ENCODE peak calls at places on chromosomes 11 and 22, in four cellular contexts. L is GM03348, K is right atrium auricular region, N is smooth muscle cell of the brain vasculature. C is an unnamed sample.

GRCh38 chr11:19252394-19253148 is 11.8 kb upstream of the E2F8 start:
- DNase-seq in L (no peak), K (no peak), N (no peak), C (no peak)

GRCh38 chr11:62370743-62371440 is 33.6 kb downstream of the ASRGL1 start:
- DNase-seq in L (no peak), K (no peak), N (no peak), C (no peak)

GRCh38 chr11:118051611-118052461 is 25.0 kb upstream of the TMPRSS4 start:
- DNase-seq in L (no peak), K (no peak), N (no peak), C (no peak)

GRCh38 chr11:65204646-65205601 is 23.2 kb downstream of the CAPN1 start:
- DNase-seq in L (peak; percentile 85), K (no peak), N (no peak), C (no peak)

GRCh38 chr22:47612136-47612910 is 849.9 kb downstream of the TBC1D22A start:
- DNase-seq in L (no peak), K (no peak), N (no peak), C (no peak)

GRCh38 chr11:35116245-35116644 is 22.7 kb upstream of the CD44 start:
- DNase-seq in L (no peak), K (no peak), N (no peak), C (peak; percentile 88)

GRCh38 chr22:29259253-29259899 is 8.4 kb downstream of the RHBDD3 start:
- DNase-seq in L (no peak), K (peak; percentile 23), N (no peak), C (no peak)

GRCh38 chr11:6612816-6613136 is 760 bp upstream of the TAF10 start:
- DNase-seq in L (no peak), K (no peak), N (no peak), C (no peak)

GRCh38 chr11:78032090-78032489 is 9.0 kb upstream of the KCTD14 start:
- DNase-seq in L (no peak), K (no peak), N (no peak), C (no peak)

GRCh38 chr22:36465232-36466021 is 16.0 kb downstream of the TXN2 start:
- DNase-seq in L (peak; percentile 82), K (peak; percentile 85), N (no peak), C (peak; percentile 93)

GRCh38 chr11:77093056-77093891 is 9.4 kb upstream of the OMP start:
- DNase-seq in L (no peak), K (no peak), N (no peak), C (no peak)

GRCh38 chr11:76803811-76804600 is 20.9 kb downstream of the TSKU start:
- DNase-seq in L (peak; percentile 47), K (peak; percentile 79), N (no peak), C (no peak)

GRCh38 chr11:71433648-71434450 is 14.3 kb downstream of the DHCR7 start:
- DNase-seq in L (peak; percentile 58), K (peak; percentile 86), N (no peak), C (no peak)

GRCh38 chr22:27476729-27477128 is 324.8 kb downstream of the MN1 start:
- DNase-seq in L (peak; percentile 73), K (no peak), N (no peak), C (peak; percentile 92)

GRCh38 chr11:4924239-4924638 is at the start of gene OR51G1:
- DNase-seq in L (no peak), K (no peak), N (no peak), C (no peak)

GRCh38 chr11:285894-286220 is 3.1 kb upstream of the PGGHG start:
- DNase-seq in L (no peak), K (no peak), N (no peak), C (no peak)

GRCh38 chr11:107203656-107204055 is 185.4 kb upstream of the GUCY1A2 start:
- DNase-seq in L (no peak), K (no peak), N (no peak), C (peak; percentile 42)

GRCh38 chr22:31828739-31829138 is 74.9 kb downstream of the DEPDC5 start:
- DNase-seq in L (no peak), K (no peak), N (no peak), C (no peak)

GRCh38 chr11:13868710-13869403 is 93.7 kb upstream of the SPON1 start:
- DNase-seq in L (no peak), K (no peak), N (no peak), C (peak; percentile 69)

GRCh38 chr11:128862913-128863660 is 4.0 kb downstream of the KCNJ1 start:
- DNase-seq in L (peak; percentile 61), K (no peak), N (no peak), C (peak; percentile 39)

GRCh38 chr22:24418786-24419479 is 8.5 kb upstream of the ADORA2A start:
- DNase-seq in L (no peak), K (no peak), N (no peak), C (no peak)

GRCh38 chr11:3165152-3165705 is at the start of gene OSBPL5:
- DNase-seq in L (peak; percentile 95), K (no peak), N (no peak), C (peak; percentile 26)

GRCh38 chr22:47043835-47044721 is 281.6 kb downstream of the TBC1D22A start:
- DNase-seq in L (peak; percentile 47), K (no peak), N (no peak), C (no peak)

GRCh38 chr11:121479839-121480238 is 27.1 kb upstream of the SORL1-AS1 start:
- DNase-seq in L (no peak), K (no peak), N (no peak), C (no peak)

GRCh38 chr11:118917488-118918127 is 8.1 kb downstream of the BCL9L start:
- DNase-seq in L (peak; percentile 81), K (peak; percentile 92), N (no peak), C (peak; percentile 86)

GRCh38 chr11:94792453-94792852 is 24.3 kb downstream of the AMOTL1 start:
- DNase-seq in L (no peak), K (no peak), N (no peak), C (no peak)

GRCh38 chr11:128582496-128583366 is 4.6 kb downstream of the ETS1 start:
- DNase-seq in L (peak; percentile 90), K (no peak), N (peak; percentile 80), C (peak; percentile 96)

GRCh38 chr11:123057604-123058305 is 4.2 kb downstream of the HSPA8 start:
- DNase-seq in L (no peak), K (no peak), N (no peak), C (no peak)

GRCh38 chr22:24580276-24580675 is 12.6 kb downstream of the LRRC75B start:
- DNase-seq in L (peak; percentile 74), K (no peak), N (no peak), C (peak; percentile 97)